ENCODE peak calls at places on chromosome 2, in five cellular contexts. T is Peyer's patch, F is breast epithelium, X is body of pancreas, S is esophagus squamous epithelium. J is an unnamed sample. For H3K4me1, the result is how much of the 10 kb centered on the place peaks cover.

GRCh38 chr2:54691439-54692135 is 31.9 kb upstream of the EML6 start:
- DNase-seq in T (no peak), F (no peak), X (peak), S (no peak), J (no peak)

GRCh38 chr2:99692785-99693184 is 203.0 kb upstream of the REV1 start:
- DNase-seq in T (no peak), F (no peak), X (no peak), S (no peak), J (no peak)

GRCh38 chr2:160942505-160943125 is 217.6 kb upstream of the TANK start:
- DNase-seq in T (no peak), F (no peak), X (no peak), S (no peak), J (no peak)

GRCh38 chr2:182503886-182504285 is 77.0 kb upstream of the PDE1A start:
- DNase-seq in T (no peak), F (no peak), X (no peak), S (no peak), J (no peak)

GRCh38 chr2:207919164-207919919 is 106.0 kb downstream of the PLEKHM3 start:
- DNase-seq in T (no peak), F (no peak), X (no peak), S (no peak), J (no peak)

GRCh38 chr2:160241251-160242137 is 41.4 kb upstream of the ITGB6 start:
- DNase-seq in T (peak), F (peak), X (peak), S (no peak), J (no peak)

GRCh38 chr2:10346929-10347558 is 44.3 kb downstream of the HPCAL1 start:
- DNase-seq in T (no peak), F (no peak), X (no peak), S (no peak), J (no peak)

GRCh38 chr2:45930396-45930792 is 278.9 kb downstream of the PRKCE start:
- DNase-seq in T (no peak), F (no peak), X (no peak), S (no peak), J (no peak)

GRCh38 chr2:68974251-68974650 is at the start of gene GKN1:
- DNase-seq in T (no peak), F (no peak), X (no peak), S (no peak), J (no peak)

GRCh38 chr2:67570626-67571025 is 173.5 kb downstream of the ETAA1 start:
- DNase-seq in T (no peak), F (no peak), X (no peak), S (no peak), J (no peak)

GRCh38 chr2:70142590-70143313 is 48.1 kb downstream of the C2orf42 start:
- DNase-seq in T (peak), F (peak), X (peak), S (peak), J (peak)
- TF ChIP-seq POLR2A in T (peak), F (peak), X (peak), S (peak), J (peak)

GRCh38 chr2:237208373-237209045 is 122.8 kb downstream of the COPS8 start:
- DNase-seq in T (no peak), F (no peak), X (no peak), S (no peak), J (no peak)

GRCh38 chr2:237210297-237210696 is 124.6 kb downstream of the COPS8 start:
- DNase-seq in T (no peak), F (no peak), X (no peak), S (no peak), J (no peak)

GRCh38 chr2:237209885-237210284 is 124.2 kb downstream of the COPS8 start:
- DNase-seq in T (no peak), F (no peak), X (no peak), S (no peak), J (no peak)

GRCh38 chr2:237207641-237208040 is 122.0 kb downstream of the COPS8 start:
- DNase-seq in T (peak), F (no peak), X (peak), S (no peak), J (peak)

GRCh38 chr2:237209046-237209375 is 123.3 kb downstream of the COPS8 start:
- DNase-seq in T (no peak), F (no peak), X (no peak), S (no peak), J (no peak)
- H3K4me1 ChIP-seq in T (under half), F (under half), X (under half), S (under half), J (under half)

DNA sequence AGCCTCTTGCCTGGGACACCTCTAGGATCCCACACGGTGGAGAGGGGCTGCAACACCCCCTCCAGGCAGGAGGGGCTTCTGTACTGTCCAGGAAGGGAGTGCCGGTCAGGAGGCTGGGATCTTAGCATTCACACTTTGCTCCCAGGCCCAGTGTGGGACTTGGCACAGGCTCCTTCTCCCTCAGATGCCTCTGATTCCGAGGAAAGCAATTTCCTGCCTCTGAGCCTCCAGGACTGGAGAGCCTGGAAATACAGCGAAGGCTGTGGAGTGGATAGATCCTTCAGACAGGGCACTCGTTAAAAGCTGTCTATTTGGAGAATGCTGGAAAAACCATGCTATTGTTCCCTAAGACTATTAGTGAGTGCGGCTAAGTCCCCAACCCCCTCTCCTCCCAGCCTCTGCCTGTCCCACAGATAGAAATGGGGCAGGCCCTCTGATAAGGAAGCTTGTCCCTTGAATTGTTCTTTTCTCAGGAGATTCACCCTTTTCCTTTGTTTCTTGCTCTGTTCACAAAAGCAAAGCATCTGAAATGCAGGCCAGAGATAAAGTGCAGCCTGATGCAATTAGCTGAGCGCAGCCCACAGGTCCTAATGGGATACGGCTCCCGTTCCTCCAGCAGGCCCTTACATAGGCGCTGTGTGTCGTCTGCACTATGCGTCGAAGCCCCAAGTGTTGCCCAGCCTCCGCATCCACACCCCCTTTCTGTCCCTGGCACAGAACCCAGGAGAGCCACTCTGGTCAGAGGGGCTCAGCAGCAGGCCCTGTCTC is 252.2 kb downstream of the KLHL29 start:
- DNase-seq in T (no peak), F (no peak), X (no peak), S (no peak), J (peak)
- H3K27ac ChIP-seq in T (no peak), F (peak), X (no peak), S (peak), J (peak)

GRCh38 chr2:43215673-43216255 is 10.6 kb downstream of the ZFP36L2 start:
- DNase-seq in T (no peak), F (no peak), X (no peak), S (no peak), J (no peak)

GRCh38 chr2:43212216-43212828 is 14.1 kb downstream of the ZFP36L2 start:
- DNase-seq in T (no peak), F (no peak), X (no peak), S (no peak), J (no peak)

GRCh38 chr2:43210467-43211303 is 15.7 kb downstream of the ZFP36L2 start:
- DNase-seq in T (peak), F (no peak), X (peak), S (peak), J (peak)

GRCh38 chr2:43214253-43214652 is 12.2 kb downstream of the ZFP36L2 start:
- DNase-seq in T (no peak), F (no peak), X (no peak), S (no peak), J (no peak)

DNA sequence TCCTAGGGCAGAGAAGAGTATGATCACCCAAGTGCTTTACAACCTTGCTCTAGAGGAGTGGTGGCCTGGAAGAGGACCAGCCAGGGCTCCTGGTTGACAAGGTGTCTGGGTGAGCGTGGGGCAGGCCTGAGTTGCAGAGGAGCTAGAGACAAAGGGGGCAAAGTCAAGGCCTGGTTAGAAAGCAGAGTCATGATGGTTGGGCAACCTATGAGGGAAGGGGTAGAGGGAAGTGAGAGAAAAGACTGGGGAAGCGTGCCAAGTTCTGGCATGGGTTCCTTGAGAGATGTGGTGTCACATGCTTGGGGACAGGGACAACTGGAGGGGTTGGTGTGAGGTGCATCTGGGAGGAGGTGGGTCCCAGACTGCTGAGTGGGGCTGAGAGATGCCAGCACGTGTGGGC is 13.5 kb downstream of the ZFP36L2 start:
- DNase-seq in T (peak), F (no peak), X (peak), S (no peak), J (peak)
- TF ChIP-seq POLR2A in T (no peak), F (no peak), X (no peak), S (no peak), J (no peak)

DNA sequence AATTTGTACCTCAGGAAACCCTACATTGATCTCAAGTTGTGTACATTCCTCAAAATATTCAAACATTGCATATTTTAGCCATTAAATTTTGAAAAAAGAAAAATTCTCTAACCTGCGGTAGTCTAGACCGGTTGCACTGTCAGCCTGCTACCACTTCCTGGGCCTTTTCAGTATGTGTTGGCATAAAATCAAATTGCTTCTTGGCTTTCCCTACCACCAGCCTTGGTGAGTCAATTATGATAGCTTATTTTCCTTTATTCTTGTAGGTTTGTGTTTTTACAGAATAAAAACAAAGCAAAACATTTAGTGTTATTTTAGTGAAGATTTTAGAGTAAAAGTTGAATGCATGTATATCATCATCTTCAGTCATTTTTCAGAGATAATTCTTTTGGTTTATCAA is 61.2 kb downstream of the FAM171B start:
- DNase-seq in T (no peak), F (no peak), X (no peak), S (no peak), J (no peak)
- H3K4me1 ChIP-seq in T (under half), F (under half), X (under half), S (under half), J (under half)

GRCh38 chr2:230593765-230594164 is 118.9 kb upstream of the CAB39 start:
- DNase-seq in T (no peak), F (no peak), X (no peak), S (no peak), J (no peak)
- H3K27ac ChIP-seq in T (no peak), F (no peak), X (no peak), S (no peak), J (no peak)

GRCh38 chr2:20633001-20633400 is 17.9 kb downstream of the HS1BP3 start:
- DNase-seq in T (no peak), F (no peak), X (no peak), S (no peak), J (no peak)

GRCh38 chr2:20635096-20635475 is 15.8 kb downstream of the HS1BP3 start:
- DNase-seq in T (no peak), F (no peak), X (no peak), S (no peak), J (no peak)

GRCh38 chr2:20632446-20632990 is 18.4 kb downstream of the HS1BP3 start:
- DNase-seq in T (no peak), F (no peak), X (no peak), S (no peak), J (no peak)

GRCh38 chr2:20634430-20635095 is 16.3 kb downstream of the HS1BP3 start:
- DNase-seq in T (no peak), F (peak), X (peak), S (no peak), J (no peak)

DNA sequence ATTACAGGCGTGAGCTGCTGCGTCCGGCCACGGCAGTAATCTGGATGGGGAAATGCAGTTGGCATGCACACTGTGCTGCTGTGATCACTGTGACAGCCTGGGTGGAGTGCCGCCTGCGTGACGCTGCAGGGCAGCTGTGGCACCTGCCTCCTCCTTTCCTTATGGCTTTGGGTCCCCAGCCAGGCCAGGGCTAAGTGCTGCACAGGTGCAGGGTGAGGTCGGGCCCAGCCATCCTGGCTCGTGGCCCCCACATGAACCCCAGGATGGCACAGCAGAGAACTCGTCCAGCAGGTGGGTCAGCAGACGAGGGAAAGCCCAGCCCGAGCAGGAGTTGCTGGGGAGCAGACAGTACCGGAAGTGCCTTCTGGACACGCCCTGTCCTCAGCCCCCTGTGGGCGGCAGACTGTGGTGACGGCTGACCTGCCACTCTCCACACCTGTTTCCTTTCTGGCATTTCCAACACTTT is 17.1 kb downstream of the HS1BP3 start:
- DNase-seq in T (peak), F (peak), X (peak), S (no peak), J (no peak)
- TF ChIP-seq POLR2A in T (no peak), F (no peak), X (peak), S (no peak), J (no peak)

DNA sequence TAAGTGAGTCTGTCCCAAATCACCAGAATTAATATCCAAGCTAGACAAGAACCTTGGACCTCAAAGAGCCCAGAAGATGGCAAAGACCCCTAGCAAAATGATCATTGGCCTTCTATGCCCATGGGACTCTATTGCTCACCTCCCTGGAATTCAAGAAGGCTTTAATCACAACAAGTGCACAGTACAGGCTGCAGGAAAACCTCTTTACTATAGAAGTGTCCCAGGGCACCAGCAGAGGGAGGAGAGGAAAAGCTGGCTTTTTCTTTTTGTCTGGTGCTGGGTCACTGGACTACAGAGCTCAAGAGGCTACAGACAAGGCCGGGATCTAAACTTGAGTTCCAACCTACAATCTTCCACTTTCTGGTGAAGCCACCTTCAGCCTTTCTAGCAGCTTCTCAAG is 88.3 kb upstream of the PPP1CB start:
- DNase-seq in T (no peak), F (no peak), X (no peak), S (no peak), J (no peak)
- H3K4me1 ChIP-seq in T (half or more), F (under half), X (under half), S (half or more), J (under half)

DNA sequence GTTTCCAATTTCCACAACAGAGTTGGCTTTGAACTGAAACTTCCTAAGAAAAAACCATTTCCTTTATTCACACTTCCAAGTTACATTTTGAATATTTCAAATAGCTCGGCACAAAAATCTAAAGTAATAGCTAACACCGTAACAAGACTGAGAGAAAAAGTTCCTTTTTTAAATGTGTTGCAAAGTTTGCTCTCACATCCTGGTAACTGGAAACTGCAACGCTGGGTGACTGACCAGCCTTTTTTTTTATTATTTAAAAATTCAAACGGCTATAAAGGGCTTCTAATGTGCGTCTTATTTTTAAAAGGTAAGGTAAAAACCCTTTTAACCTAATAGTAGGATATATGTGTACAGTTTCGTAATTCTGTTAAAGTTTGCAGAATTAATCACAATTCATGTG is 1.7 kb downstream of the HNRNPLL start:
- DNase-seq in T (no peak), F (no peak), X (no peak), S (no peak), J (no peak)
- H3K27ac ChIP-seq in T (peak), F (peak), X (peak), S (peak), J (peak)

J was measured in tibial nerve.